ENCODE peak calls at places on chromosome 17, in eight cellular contexts. X, N, I, W, P, M, A and F are unnamed samples.

GRCh38 chr17:74455025-74455585 is 11.3 kb upstream of the CD300A start:
- DNase-seq in X (no peak), N (no peak), I (peak), W (peak), P (no peak), M (no peak), A (no peak), F (no peak)

GRCh38 chr17:82836823-82837357 is 2.9 kb downstream of the ZNF750 start:
- DNase-seq in X (no peak), N (no peak), I (no peak), W (peak), P (no peak), M (no peak), A (no peak), F (no peak)

GRCh38 chr17:80649672-80650338 is 105.2 kb downstream of the RPTOR start:
- DNase-seq in X (peak), N (peak), I (peak), W (peak), P (peak), M (peak), A (peak), F (no peak)

GRCh38 chr17:66602659-66603363 is 232.1 kb upstream of the CACNG5 start:
- DNase-seq in X (no peak), N (no peak), I (no peak), W (peak), P (peak), M (peak), A (no peak), F (no peak)

GRCh38 chr17:6430769-6431168 is 4.2 kb downstream of the AIPL1 start:
- DNase-seq in X (no peak), N (no peak), I (no peak), W (no peak), P (no peak), M (no peak), A (no peak), F (no peak)

GRCh38 chr17:22251493-22251892 is 559.2 kb downstream of the KCNJ18 start:
- DNase-seq in X (no peak), N (no peak), I (no peak), W (no peak), P (no peak), M (no peak), A (no peak), F (no peak)

GRCh38 chr17:79991924-79992656 is 43.6 kb downstream of the TBC1D16 start:
- DNase-seq in X (peak), N (no peak), I (peak), W (peak), P (no peak), M (peak), A (no peak), F (no peak)

GRCh38 chr17:64938925-64939474 is 19.7 kb upstream of the LRRC37A3 start:
- DNase-seq in X (peak), N (no peak), I (peak), W (peak), P (peak), M (peak), A (peak), F (no peak)

GRCh38 chr17:65455972-65456343 is 105.5 kb downstream of the AXIN2 start:
- DNase-seq in X (peak), N (no peak), I (no peak), W (peak), P (peak), M (peak), A (no peak), F (no peak)

GRCh38 chr17:80586464-80587228 is 42.0 kb downstream of the RPTOR start:
- DNase-seq in X (no peak), N (no peak), I (no peak), W (no peak), P (no peak), M (no peak), A (peak), F (no peak)

GRCh38 chr17:43914451-43914850 is 7.1 kb upstream of the MPP2 start:
- DNase-seq in X (no peak), N (no peak), I (no peak), W (no peak), P (no peak), M (no peak), A (no peak), F (no peak)

GRCh38 chr17:80584171-80584905 is 39.7 kb downstream of the RPTOR start:
- DNase-seq in X (no peak), N (no peak), I (no peak), W (no peak), P (no peak), M (peak), A (no peak), F (no peak)

GRCh38 chr17:965311-965989 is 14.1 kb downstream of the NXN start:
- DNase-seq in X (peak), N (no peak), I (peak), W (no peak), P (no peak), M (no peak), A (no peak), F (no peak)

GRCh38 chr17:29195465-29196081 is 15.4 kb upstream of the MYO18A start:
- DNase-seq in X (no peak), N (no peak), I (no peak), W (no peak), P (no peak), M (no peak), A (no peak), F (peak)

DNA sequence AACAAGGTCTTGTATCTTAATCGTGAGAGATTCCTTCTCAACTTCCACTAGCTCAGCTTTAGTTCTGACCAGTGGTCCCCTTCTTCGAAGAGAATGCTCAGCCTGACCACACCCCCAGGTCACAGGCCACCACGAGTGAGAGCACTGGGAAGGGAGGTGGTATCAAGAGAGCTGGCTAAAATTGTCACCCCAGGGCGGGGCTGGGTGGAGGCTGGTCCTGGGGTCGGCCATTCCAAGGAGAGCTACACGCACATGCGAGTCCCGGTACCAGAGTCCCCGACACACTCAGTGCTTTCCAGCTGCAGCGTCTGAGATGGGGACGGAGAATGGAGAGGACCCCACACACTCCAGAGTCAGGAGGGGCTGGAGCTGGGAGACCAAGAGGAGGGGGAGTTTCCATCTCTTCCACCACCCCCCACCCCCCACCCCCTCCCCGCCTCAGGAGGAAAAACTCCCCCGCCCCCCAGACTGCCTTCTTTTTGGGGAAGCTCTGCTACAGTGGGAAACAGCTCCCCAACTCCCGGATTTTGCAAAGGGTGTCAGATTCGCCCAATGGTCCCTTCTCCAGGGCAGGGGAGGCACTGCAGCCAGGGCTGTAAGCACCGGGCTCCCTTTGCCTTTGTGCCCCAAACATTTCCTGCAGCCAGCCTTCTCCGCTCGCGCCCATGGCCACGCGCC is 1.6 kb downstream of the C1QL1 start:
- DNase-seq in X (no peak), N (no peak), I (no peak), W (peak), P (no peak), M (no peak), A (no peak), F (no peak)
- H3K4me3 ChIP-seq in X (no peak), N (no peak), I (no peak), W (peak), P (no peak), M (no peak), A (no peak), F (no peak)

GRCh38 chr17:63540581-63540980 is 9.7 kb upstream of the DCAF7 start:
- DNase-seq in X (no peak), N (no peak), I (no peak), W (no peak), P (no peak), M (no peak), A (no peak), F (no peak)
- TF ChIP-seq CTCF in X (no peak), N (no peak), I (no peak), W (no peak), P (no peak), M (no peak), A (no peak), F (no peak)

DNA sequence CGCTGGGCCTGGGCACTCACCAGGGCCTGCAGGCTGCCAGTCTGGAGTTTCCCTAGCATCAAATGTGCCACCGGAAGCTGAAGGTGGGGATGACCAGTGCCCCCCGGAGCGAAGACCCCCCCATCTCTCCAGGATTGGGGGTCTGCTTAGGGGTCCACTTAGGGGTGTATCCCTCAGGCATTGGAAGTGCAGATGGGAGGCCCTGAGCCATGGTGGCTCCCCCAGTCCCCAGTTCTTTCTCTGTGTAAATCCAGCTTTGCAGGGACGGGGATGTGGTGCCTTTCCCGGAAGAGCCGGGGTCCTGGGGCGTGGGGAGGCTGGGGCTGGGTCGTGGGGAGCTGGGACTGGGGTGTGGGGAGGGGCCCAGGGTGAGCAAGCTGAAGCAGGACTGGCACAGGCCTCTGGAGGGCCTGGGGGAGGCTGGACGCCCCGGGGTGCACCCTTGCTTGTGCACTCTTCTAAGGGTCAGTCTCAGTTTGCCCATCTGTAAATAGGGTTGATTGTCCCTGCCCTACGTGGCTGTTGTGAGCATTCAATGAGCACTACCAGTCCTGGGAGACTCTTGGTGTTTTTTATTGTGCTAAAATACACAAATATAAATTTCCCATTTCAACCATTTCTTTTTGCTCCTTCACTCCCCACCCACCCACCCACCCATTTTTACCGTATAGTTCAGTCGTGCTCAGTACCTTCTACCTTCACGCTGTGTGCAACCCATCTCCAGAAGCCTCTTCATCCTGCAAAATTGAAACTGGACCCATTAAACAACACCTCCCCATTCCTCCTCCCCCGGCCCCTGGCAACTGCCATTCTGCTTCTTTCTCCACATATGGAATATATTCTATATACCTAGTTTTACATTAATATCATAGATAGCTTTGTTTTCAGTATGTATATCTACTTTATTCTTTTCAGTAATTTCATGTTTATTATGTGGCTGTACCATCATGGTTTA is 7.7 kb upstream of the TBC1D3B start:
- DNase-seq in X (no peak), N (no peak), I (no peak), W (no peak), P (no peak), M (no peak), A (no peak), F (no peak)
- H3K4me3 ChIP-seq in X (peak), N (peak), I (peak), W (peak), P (peak), M (peak), A (peak), F (peak)

DNA sequence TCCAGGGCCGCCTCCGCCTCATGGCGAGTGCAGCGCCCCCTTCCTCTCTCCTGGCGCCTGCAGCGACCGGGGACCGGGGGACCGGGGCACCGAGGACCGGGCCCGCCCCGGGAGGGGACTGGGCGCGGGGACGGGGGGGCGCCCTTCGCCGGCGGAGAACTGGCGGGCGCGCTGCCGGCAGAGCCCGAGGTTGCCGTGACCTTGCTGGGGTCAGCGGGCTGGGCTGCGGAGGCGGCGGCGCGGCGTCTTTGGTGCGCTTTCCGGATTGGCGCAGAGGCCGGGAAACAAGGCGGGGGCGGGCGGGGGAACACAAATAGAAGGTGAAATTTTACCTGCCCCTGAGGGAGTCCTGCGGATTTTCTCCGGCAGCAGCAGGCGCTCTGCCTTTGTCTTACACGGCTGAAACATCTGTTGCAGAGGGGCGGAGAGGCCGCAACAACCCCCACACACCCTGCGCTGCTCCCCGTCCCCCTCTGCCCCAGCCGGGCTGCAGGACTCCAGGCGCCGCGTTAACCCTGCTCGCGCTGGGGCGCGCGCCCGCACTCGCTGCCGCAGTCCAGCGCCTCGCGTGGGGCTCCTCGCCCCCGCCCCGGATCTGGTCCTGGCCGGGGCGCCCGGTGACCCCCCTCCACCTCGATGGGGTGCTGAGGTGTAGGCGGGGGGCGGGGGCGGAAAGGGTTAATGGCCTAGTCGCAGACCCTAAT is 53.5 kb downstream of the SREBF1 start:
- DNase-seq in X (peak), N (no peak), I (peak), W (peak), P (peak), M (peak), A (peak), F (no peak)
- TF ChIP-seq CTCF in X (peak), N (peak), I (peak), W (peak), P (no peak), M (no peak), A (peak), F (no peak)

GRCh38 chr17:68260051-68260762 is 12.4 kb downstream of the AMZ2 start:
- DNase-seq in X (no peak), N (no peak), I (no peak), W (no peak), P (no peak), M (no peak), A (no peak), F (no peak)
- H3K4me3 ChIP-seq in X (no peak), N (no peak), I (no peak), W (no peak), P (no peak), M (no peak), A (no peak), F (no peak)

GRCh38 chr17:10323812-10324610 is 48.8 kb downstream of the MYH13 start:
- DNase-seq in X (no peak), N (no peak), I (no peak), W (no peak), P (no peak), M (no peak), A (no peak), F (no peak)
- TF ChIP-seq CTCF in X (no peak), N (no peak), I (no peak), W (no peak), P (no peak), M (no peak), A (no peak), F (no peak)

GRCh38 chr17:55737976-55738501 is 12.8 kb upstream of the PCTP start:
- DNase-seq in X (no peak), N (no peak), I (no peak), W (no peak), P (no peak), M (no peak), A (no peak), F (no peak)

GRCh38 chr17:55730808-55731207 is 8.1 kb upstream of the TMEM100 start:
- DNase-seq in X (no peak), N (no peak), I (no peak), W (no peak), P (peak), M (peak), A (no peak), F (no peak)

GRCh38 chr17:55735784-55736405 is 13.2 kb upstream of the TMEM100 start:
- DNase-seq in X (peak), N (no peak), I (no peak), W (peak), P (peak), M (peak), A (no peak), F (peak)

GRCh38 chr17:55731586-55732250 is 9.1 kb upstream of the TMEM100 start:
- DNase-seq in X (no peak), N (no peak), I (peak), W (peak), P (peak), M (peak), A (peak), F (no peak)

GRCh38 chr17:55734128-55734781 is 11.6 kb upstream of the TMEM100 start:
- DNase-seq in X (no peak), N (no peak), I (no peak), W (peak), P (no peak), M (peak), A (no peak), F (no peak)
- H3K4me3 ChIP-seq in X (no peak), N (no peak), I (no peak), W (peak), P (no peak), M (no peak), A (no peak), F (no peak)

GRCh38 chr17:45889579-45889978 is 4.8 kb upstream of the MAPT start:
- DNase-seq in X (no peak), N (no peak), I (no peak), W (peak), P (no peak), M (no peak), A (no peak), F (no peak)
- TF ChIP-seq CTCF in X (no peak), N (no peak), I (peak), W (peak), P (no peak), M (no peak), A (no peak), F (no peak)